ENCODE peak calls at places on chromosomes 5 and 9, in six cellular contexts. T, H, N, M, V and E are unnamed samples.

GRCh38 chr5:150613991-150614650 is 26.3 kb upstream of the SYNPO start:
- DNase-seq in T (peak; percentile 91), H (no peak), N (no peak), M (no peak), V (no peak), E (no peak)

GRCh38 chr5:115169392-115170127 is at the start of gene TRIM36:
- DNase-seq in T (peak; percentile 97), H (peak; percentile 86), N (peak; percentile 77), M (peak; percentile 95), V (peak; percentile 79), E (peak; percentile 83)

GRCh38 chr9:14451949-14452348 is 138.0 kb upstream of the NFIB start:
- DNase-seq in T (no peak), H (no peak), N (no peak), M (no peak), V (no peak), E (no peak)

GRCh38 chr9:14212116-14212515 is 101.8 kb downstream of the NFIB start:
- DNase-seq in T (no peak), H (no peak), N (peak; percentile 83), M (peak; percentile 74), V (peak; percentile 73), E (no peak)

GRCh38 chr9:80127920-80128319 is 556.2 kb downstream of the TLE4 start:
- DNase-seq in T (no peak), H (no peak), N (peak; percentile 49), M (no peak), V (no peak), E (no peak)

GRCh38 chr5:177369050-177369912 is 11.6 kb downstream of the RGS14 start:
- DNase-seq in T (no peak), H (no peak), N (no peak), M (peak; percentile 65), V (no peak), E (no peak)

GRCh38 chr5:102596951-102597350 is 98.2 kb upstream of the SLCO6A1 start:
- DNase-seq in T (no peak), H (no peak), N (no peak), M (peak; percentile 6), V (no peak), E (no peak)

GRCh38 chr5:148924817-148925216 is 98.4 kb downstream of the ADRB2 start:
- DNase-seq in T (no peak), H (no peak), N (no peak), M (no peak), V (no peak), E (no peak)

GRCh38 chr5:96875805-96876291 is 452 bp upstream of the ERAP2 start:
- DNase-seq in T (no peak), H (peak; percentile 25), N (no peak), M (peak; percentile 40), V (no peak), E (no peak)

GRCh38 chr5:34483442-34484033 is 172.6 kb upstream of the RAI14 start:
- DNase-seq in T (no peak), H (no peak), N (no peak), M (no peak), V (no peak), E (no peak)

GRCh38 chr5:548256-548655 is 24.0 kb upstream of the SLC9A3 start:
- DNase-seq in T (no peak), H (no peak), N (no peak), M (peak; percentile 45), V (peak; percentile 19), E (no peak)

GRCh38 chr9:121272401-121272948 is 4.5 kb downstream of the GSN start:
- DNase-seq in T (no peak), H (no peak), N (no peak), M (no peak), V (no peak), E (no peak)

GRCh38 chr9:121268598-121269029 is 652 bp downstream of the GSN start:
- DNase-seq in T (no peak), H (no peak), N (no peak), M (peak; percentile 58), V (no peak), E (no peak)

GRCh38 chr9:121269030-121269887 is 1.3 kb downstream of the GSN start:
- DNase-seq in T (no peak), H (no peak), N (no peak), M (peak; percentile 61), V (no peak), E (no peak)

GRCh38 chr9:121269888-121270254 is 1.9 kb downstream of the GSN start:
- DNase-seq in T (no peak), H (no peak), N (no peak), M (peak; percentile 48), V (no peak), E (no peak)

DNA sequence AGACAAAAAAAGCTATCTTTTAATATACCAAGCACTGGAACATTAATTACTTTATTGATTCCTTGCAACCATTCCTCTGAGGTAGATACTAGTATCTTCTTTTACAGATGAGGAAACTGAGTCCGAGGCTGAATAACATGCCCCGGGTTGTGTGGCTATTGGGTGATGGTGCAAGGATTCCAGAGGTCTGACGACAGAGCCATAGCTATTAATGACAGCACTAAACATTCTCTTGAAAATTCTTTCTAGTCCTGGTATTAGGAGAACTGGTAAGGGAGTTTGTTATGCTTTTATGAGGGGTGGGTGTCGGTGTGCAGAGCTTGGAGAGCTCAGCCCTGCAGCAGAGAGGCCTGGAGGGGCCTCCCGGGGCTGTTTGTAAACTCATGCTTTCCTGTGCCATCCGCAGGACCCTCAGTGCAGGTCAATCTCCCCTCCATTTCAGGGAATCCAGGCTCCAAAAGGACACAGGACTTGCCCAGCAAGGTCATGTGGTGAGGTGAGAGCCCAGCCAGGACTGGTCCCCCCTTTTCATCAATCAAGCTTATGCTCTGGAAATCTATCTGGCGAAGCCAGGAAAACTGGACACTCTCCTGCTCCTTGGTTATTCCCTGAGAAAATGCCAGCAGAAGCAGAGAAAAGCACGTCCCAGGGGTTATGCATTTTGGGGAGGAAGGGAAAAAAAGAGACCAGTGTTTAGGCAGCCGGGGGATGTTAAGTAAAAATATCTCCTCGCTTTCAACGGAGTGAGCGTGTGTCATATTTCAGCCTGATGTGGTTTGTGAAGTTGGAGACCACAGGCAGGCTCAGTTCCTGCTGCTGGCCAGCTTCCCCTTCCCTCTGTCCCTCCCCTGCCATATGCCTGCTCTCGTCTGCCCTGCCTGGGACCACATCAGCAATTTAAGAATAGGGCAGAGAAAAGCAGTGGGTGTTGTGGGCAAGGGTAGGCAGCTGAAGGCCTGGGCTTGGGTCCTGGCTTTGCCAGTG is 3.7 kb downstream of the GSN start:
- DNase-seq in T (no peak), H (no peak), N (peak; percentile 88), M (peak; percentile 85), V (peak; percentile 87), E (no peak)
- H3K4me1 ChIP-seq in T (no peaks in the 10 kb centered on the region), H (peaks cover 14% of the 10 kb centered on the region), N (peaks cover 56% of the 10 kb centered on the region), M (peaks cover 66% of the 10 kb centered on the region), V (peaks cover 31% of the 10 kb centered on the region), E (peaks cover 38% of the 10 kb centered on the region)

GRCh38 chr9:128885376-128885775 is 3.4 kb downstream of the LRRC8A start:
- DNase-seq in T (no peak), H (no peak), N (no peak), M (no peak), V (no peak), E (no peak)

GRCh38 chr9:128881884-128882676 is at the start of the genes KYAT1 and LRRC8A:
- DNase-seq in T (peak; percentile 99), H (peak; percentile 98), N (peak; percentile 85), M (peak; percentile 99), V (peak; percentile 93), E (peak; percentile 98)

GRCh38 chr9:128885798-128886197 is 3.9 kb downstream of the LRRC8A start:
- DNase-seq in T (no peak), H (no peak), N (no peak), M (no peak), V (no peak), E (no peak)

GRCh38 chr9:128882677-128883590 is 1.0 kb downstream of the LRRC8A start:
- DNase-seq in T (no peak), H (no peak), N (no peak), M (peak; percentile 42), V (no peak), E (no peak)

GRCh38 chr9:128884164-128884563 is 2.2 kb downstream of the LRRC8A start:
- DNase-seq in T (no peak), H (no peak), N (no peak), M (no peak), V (no peak), E (no peak)
- H3K4me1 ChIP-seq in T (no peaks in the 10 kb centered on the region), H (peaks cover 39% of the 10 kb centered on the region), N (peaks cover 45% of the 10 kb centered on the region), M (peaks cover 11% of the 10 kb centered on the region), V (peaks cover 19% of the 10 kb centered on the region), E (peaks cover 79% of the 10 kb centered on the region)

GRCh38 chr9:93456022-93456421 is 2.6 kb upstream of the FAM120AOS start:
- DNase-seq in T (no peak), H (no peak), N (no peak), M (no peak), V (peak; percentile 13), E (no peak)

GRCh38 chr9:93450817-93451761 is at the start of gene FAM120A:
- DNase-seq in T (peak; percentile 83), H (peak; percentile 73), N (peak; percentile 43), M (peak; percentile 95), V (peak; percentile 70), E (peak; percentile 36)

GRCh38 chr9:93452710-93453046 is 703 bp downstream of the FAM120AOS start:
- DNase-seq in T (peak; percentile 56), H (no peak), N (no peak), M (peak; percentile 58), V (no peak), E (no peak)

GRCh38 chr9:93451762-93452709 is 551 bp downstream of the FAM120A start:
- DNase-seq in T (peak; percentile 66), H (peak; percentile 37), N (peak; percentile 30), M (peak; percentile 78), V (peak; percentile 33), E (no peak)

DNA sequence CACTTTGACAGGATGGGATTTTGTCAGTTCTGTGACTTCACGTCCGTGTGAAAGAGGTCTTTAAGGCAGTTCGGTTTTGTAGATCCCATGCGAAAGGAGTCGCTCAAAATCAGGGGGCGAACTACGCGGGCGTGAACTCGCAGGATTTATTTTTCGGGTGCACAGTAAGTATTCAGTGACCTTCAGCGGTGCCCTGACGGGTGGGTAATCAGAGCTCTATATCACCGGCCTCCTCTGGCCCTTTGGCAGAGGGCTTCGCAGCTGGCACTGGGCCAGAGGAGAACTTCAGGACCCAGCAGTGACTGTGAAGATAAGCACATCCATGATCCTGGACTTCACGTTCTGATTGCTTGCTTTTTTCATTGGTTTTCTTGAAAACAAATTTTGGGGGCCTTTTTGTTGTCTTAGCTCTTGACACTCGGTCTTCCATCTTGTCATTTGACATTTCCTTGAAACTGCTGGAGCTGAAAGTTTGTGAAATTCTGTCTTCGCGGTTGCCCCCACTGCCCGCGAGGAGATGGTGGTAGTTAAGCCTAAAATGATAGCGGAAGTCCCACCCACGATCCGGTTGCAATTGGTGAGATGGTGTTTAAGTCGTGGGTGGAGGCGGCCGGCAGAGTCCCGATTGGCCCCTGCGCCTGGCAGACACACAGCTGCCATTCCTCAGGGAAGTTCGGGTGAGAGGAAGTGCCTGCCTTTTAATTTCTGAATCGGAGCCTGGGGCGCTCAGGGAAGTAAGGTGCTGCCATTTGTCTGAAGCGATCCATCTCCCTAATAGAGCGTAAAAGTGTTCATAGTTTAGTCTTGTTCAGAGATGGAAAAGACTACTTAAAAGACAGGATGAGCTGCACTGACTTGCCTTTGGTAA is at the start of gene FAM120AOS:
- DNase-seq in T (peak; percentile 94), H (peak; percentile 84), N (peak; percentile 92), M (peak; percentile 97), V (peak; percentile 95), E (peak; percentile 86)
- H3K4me1 ChIP-seq in T (no peaks in the 10 kb centered on the region), H (peaks cover 50% of the 10 kb centered on the region), N (peaks cover 15% of the 10 kb centered on the region), M (peaks cover 23% of the 10 kb centered on the region), V (no peaks in the 10 kb centered on the region), E (no peaks in the 10 kb centered on the region)

DNA sequence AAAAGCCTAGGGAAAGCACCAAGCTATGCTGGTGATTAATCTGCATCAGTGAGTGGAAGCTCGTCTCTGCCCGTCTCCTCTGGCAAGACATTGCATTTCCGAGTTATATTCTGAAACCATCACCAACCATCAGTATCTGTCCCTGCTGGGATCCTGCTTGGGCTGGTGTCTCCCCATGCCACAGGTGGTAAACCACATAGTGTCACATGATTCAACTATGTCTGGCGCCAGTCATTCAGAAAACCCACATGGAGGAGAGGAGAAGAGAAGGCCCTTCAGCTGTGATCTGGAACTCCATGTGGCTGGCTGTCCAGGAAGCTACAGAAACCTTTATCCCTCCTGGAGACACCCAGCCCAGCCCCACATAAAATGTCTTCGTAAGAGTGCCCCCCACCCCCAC is 4.8 kb downstream of the IL9 start:
- DNase-seq in T (no peak), H (no peak), N (peak; percentile 2), M (no peak), V (no peak), E (no peak)
- H3K4me1 ChIP-seq in T (no peaks in the 10 kb centered on the region), H (peaks cover 5% of the 10 kb centered on the region), N (peaks cover 8% of the 10 kb centered on the region), M (peaks cover 6% of the 10 kb centered on the region), V (peaks cover 9% of the 10 kb centered on the region), E (no peaks in the 10 kb centered on the region)